ENCODE peak calls at places on chromosome 20, in seven cellular contexts. H is GM12878, Z is H1, F is HepG2, P is GM12892, J is K562, B is SK-N-SH. X is an unnamed sample.

GRCh38 chr20:17621229-17621968 is 51.5 kb downstream of the DSTN start:
- DNase-seq in P (peak), F (no peak), H (no peak), Z (no peak), J (no peak), B (peak), X (no peak)

GRCh38 chr20:57707320-57707719 is 2.5 kb downstream of the PMEPA1 start:
- DNase-seq in Z (no peak), P (no peak), H (no peak), J (no peak), F (no peak), B (no peak), X (no peak)

GRCh38 chr20:57022306-57022705 is 244.1 kb downstream of the BMP7 start:
- DNase-seq in P (no peak), J (peak), F (no peak), H (no peak), B (no peak), Z (peak), X (no peak)

GRCh38 chr20:34997774-34998173 is 42.1 kb downstream of the MYH7B start:
- DNase-seq in Z (no peak), H (no peak), B (no peak), F (no peak), J (no peak), P (no peak), X (no peak)

GRCh38 chr20:50987493-50988210 is 29.0 kb downstream of the MOCS3 start:
- DNase-seq in B (peak), H (peak), P (peak), Z (peak), J (peak), F (peak), X (peak)

GRCh38 chr20:46827718-46828458 is 66.8 kb upstream of the EYA2 start:
- DNase-seq in P (no peak), F (no peak), J (no peak), H (no peak), Z (no peak), B (no peak), X (no peak)

GRCh38 chr20:51562334-51563140 is 20.0 kb upstream of the NFATC2 start:
- DNase-seq in H (no peak), J (peak), P (peak), F (no peak), Z (peak), B (peak), X (peak)

GRCh38 chr20:47360489-47361267 is 4.2 kb upstream of the ZMYND8 start:
- DNase-seq in B (peak), H (no peak), Z (peak), P (peak), F (peak), J (peak), X (peak)

GRCh38 chr20:3716195-3716834 is 3.9 kb upstream of the SIGLEC1 start:
- DNase-seq in B (peak), F (peak), H (no peak), J (peak), Z (peak), P (no peak), X (no peak)

GRCh38 chr20:17334866-17335412 is 108.1 kb downstream of the PCSK2 start:
- DNase-seq in P (no peak), Z (no peak), J (no peak), H (no peak), F (no peak), B (no peak), X (no peak)

GRCh38 chr20:49210101-49210749 is 9.0 kb upstream of the DDX27 start:
- DNase-seq in J (no peak), Z (no peak), P (no peak), F (no peak), H (no peak), B (no peak), X (no peak)

GRCh38 chr20:38673731-38674177 is 50.5 kb upstream of the SLC32A1 start:
- DNase-seq in B (peak), P (no peak), Z (no peak), H (no peak), J (peak), F (no peak), X (no peak)

GRCh38 chr20:63255911-63256704 is 1.8 kb upstream of the NKAIN4 start:
- DNase-seq in P (no peak), F (no peak), B (no peak), Z (no peak), J (no peak), H (no peak), X (no peak)

GRCh38 chr20:61724376-61724775 is 341.3 kb downstream of the TAF4 start:
- DNase-seq in B (no peak), Z (peak), H (no peak), J (peak), F (peak), P (no peak), X (no peak)

GRCh38 chr20:58575776-58576589 is 60.8 kb upstream of the APCDD1L start:
- DNase-seq in F (no peak), B (no peak), P (no peak), H (no peak), Z (no peak), J (no peak), X (no peak)

GRCh38 chr20:18805881-18806280 is 7.7 kb upstream of the SCP2D1 start:
- DNase-seq in P (no peak), B (no peak), J (no peak), H (no peak), F (no peak), Z (no peak), X (no peak)

GRCh38 chr20:46202758-46203509 is 84.8 kb downstream of the CD40 start:
- DNase-seq in P (no peak), H (no peak), F (no peak), J (no peak), B (peak), Z (no peak), X (no peak)

GRCh38 chr20:760751-761417 is 7.4 kb downstream of the SLC52A3 start:
- DNase-seq in J (peak), B (peak), F (peak), Z (peak), H (no peak), P (no peak), X (peak)

GRCh38 chr20:36261389-36262105 is 25.3 kb downstream of the AAR2 start:
- DNase-seq in F (no peak), J (no peak), H (no peak), P (no peak), B (no peak), Z (no peak), X (no peak)

GRCh38 chr20:19975436-19975799 is 41.7 kb upstream of the NAA20 start:
- DNase-seq in P (no peak), F (no peak), J (no peak), B (no peak), Z (peak), H (no peak), X (no peak)

GRCh38 chr20:56487216-56487615 is 18.8 kb downstream of the RTF2 start:
- DNase-seq in F (no peak), J (no peak), H (no peak), P (no peak), B (no peak), Z (no peak), X (no peak)

GRCh38 chr20:51854912-51855311 is 52.6 kb upstream of the SALL4 start:
- DNase-seq in F (no peak), P (no peak), Z (no peak), H (no peak), J (no peak), B (no peak), X (no peak)

GRCh38 chr20:8094845-8095244 is 37.2 kb upstream of the PLCB1 start:
- DNase-seq in F (peak), B (no peak), Z (no peak), H (no peak), J (no peak), P (no peak), X (no peak)

GRCh38 chr20:35320396-35321126 is 28.3 kb upstream of the FAM83C start:
- DNase-seq in P (no peak), J (no peak), H (no peak), Z (no peak), F (peak), B (no peak), X (no peak)

GRCh38 chr20:47792021-47792618 is 6.8 kb upstream of the SULF2 start:
- DNase-seq in B (no peak), Z (no peak), H (no peak), J (no peak), P (no peak), F (no peak), X (no peak)

GRCh38 chr20:25865715-25866656 is 169.3 kb upstream of the ZNF337 start:
- DNase-seq in B (peak), H (no peak), J (peak), P (no peak), Z (peak), F (peak), X (no peak)

GRCh38 chr20:59221881-59222238 is 58.2 kb downstream of the ZNF831 start:
- DNase-seq in J (no peak), H (no peak), F (no peak), P (no peak), B (no peak), Z (no peak), X (no peak)

GRCh38 chr20:7742479-7742878 is 197.8 kb downstream of the HAO1 start:
- DNase-seq in H (no peak), B (no peak), J (no peak), F (no peak), Z (no peak), P (no peak), X (no peak)

GRCh38 chr20:17843246-17844132 is 125.1 kb downstream of the SNX5 start:
- DNase-seq in B (no peak), P (no peak), F (no peak), J (no peak), H (no peak), Z (no peak), X (no peak)

GRCh38 chr20:43507150-43508080 is at the start of gene L3MBTL1:
- DNase-seq in P (no peak), F (peak), H (no peak), J (peak), B (peak), Z (peak), X (peak)

DNA sequence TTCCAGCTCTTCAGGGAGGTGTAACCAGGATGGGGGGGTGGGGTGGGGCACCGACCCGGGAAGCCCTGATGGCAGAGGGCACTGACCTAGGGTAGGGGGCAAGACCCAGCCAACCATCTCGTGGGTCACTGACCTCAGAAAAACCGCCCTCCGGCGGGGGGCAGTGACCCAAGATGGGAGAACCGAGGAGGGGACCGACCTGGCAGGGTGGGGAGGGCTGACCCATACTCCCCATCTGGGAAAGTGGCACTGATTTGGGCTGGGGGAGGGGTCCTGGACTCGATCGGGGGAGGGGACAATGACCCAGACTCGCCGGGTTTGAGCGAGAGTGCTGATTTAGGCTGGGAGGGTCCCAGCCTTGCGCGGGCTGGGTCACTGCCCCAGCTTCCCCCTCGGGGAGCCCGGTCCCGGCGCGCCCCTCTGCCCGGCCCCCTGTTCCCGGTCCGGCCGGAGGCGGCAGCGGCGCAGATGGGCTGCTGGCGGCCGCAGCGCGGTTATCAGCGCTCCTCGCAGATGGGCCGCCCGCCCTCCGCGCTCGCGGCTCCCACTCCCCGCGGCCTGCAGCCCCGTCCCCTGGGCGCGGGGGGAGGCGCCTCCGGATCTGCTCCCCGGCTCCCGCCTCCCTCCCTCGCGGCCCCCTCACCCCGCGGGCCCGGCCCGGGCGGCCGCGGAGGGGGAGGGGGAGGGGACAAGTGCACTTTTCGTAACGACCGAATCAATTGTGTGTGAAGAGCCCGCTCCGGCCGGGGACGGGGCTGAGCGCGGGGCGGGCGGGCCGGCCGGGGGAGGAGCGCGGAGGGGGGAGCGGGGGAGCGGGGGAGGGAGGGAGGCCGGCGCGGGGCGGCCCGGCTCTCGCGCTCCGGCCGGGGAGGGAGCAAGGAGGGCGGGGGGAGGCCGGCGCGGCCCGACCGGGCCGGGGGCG is 2.2 kb downstream of the NOL4L start:
- DNase-seq in H (no peak), P (no peak), B (peak), J (peak), Z (peak), F (no peak), X (no peak)
- TF ChIP-seq TAF1 in H (no peak), P (no peak), B (no peak), J (no peak), Z (no peak), F (no peak), X (no peak)

GRCh38 chr20:24729896-24730605 is 219.0 kb upstream of the CST7 start:
- DNase-seq in P (no peak), Z (peak), J (no peak), B (no peak), H (no peak), F (no peak), X (no peak)

GRCh38 chr20:24724982-24725533 is 224.0 kb upstream of the CST7 start:
- DNase-seq in P (no peak), J (no peak), H (no peak), F (no peak), Z (peak), B (no peak), X (no peak)

GRCh38 chr20:24730750-24731149 is 218.3 kb upstream of the CST7 start:
- DNase-seq in F (no peak), H (no peak), Z (peak), B (no peak), J (no peak), P (no peak), X (no peak)

GRCh38 chr20:24731312-24731711 is 217.8 kb upstream of the CST7 start:
- DNase-seq in J (no peak), B (no peak), Z (peak), H (no peak), F (no peak), P (no peak), X (no peak)

GRCh38 chr20:24727795-24728194 is 221.3 kb upstream of the CST7 start:
- DNase-seq in J (no peak), P (no peak), H (no peak), F (no peak), Z (no peak), B (no peak), X (no peak)
- TF ChIP-seq TAF1 in J (no peak), P (no peak), H (no peak), F (no peak), Z (no peak), B (no peak), X (no peak)

GRCh38 chr20:54512694-54513093 is 37.3 kb downstream of the DOK5 start:
- DNase-seq in F (peak), J (no peak), P (no peak), B (no peak), Z (no peak), H (no peak), X (no peak)

GRCh38 chr20:54506643-54507042 is 31.2 kb downstream of the DOK5 start:
- DNase-seq in P (no peak), J (no peak), H (no peak), F (no peak), Z (no peak), B (no peak), X (no peak)

GRCh38 chr20:54514020-54514607 is 38.7 kb downstream of the DOK5 start:
- DNase-seq in Z (no peak), H (no peak), J (no peak), P (no peak), F (peak), B (no peak), X (no peak)

GRCh38 chr20:54515788-54516324 is 40.5 kb downstream of the DOK5 start:
- DNase-seq in P (no peak), H (no peak), Z (no peak), J (no peak), B (no peak), F (no peak), X (no peak)

GRCh38 chr20:54510546-54511129 is 35.2 kb downstream of the DOK5 start:
- DNase-seq in F (no peak), Z (peak), P (no peak), H (no peak), J (no peak), B (no peak), X (no peak)
- TF ChIP-seq TAF1 in F (no peak), Z (no peak), P (no peak), H (no peak), J (no peak), B (no peak), X (no peak)

GRCh38 chr20:44983095-44983674 is 16.9 kb downstream of the STK4 start:
- DNase-seq in H (no peak), J (no peak), P (no peak), B (no peak), F (no peak), Z (no peak), X (no peak)

GRCh38 chr20:44976698-44977097 is 10.4 kb downstream of the STK4 start:
- DNase-seq in F (no peak), H (no peak), J (no peak), B (no peak), P (no peak), Z (no peak), X (no peak)

GRCh38 chr20:44981736-44982406 is 15.6 kb downstream of the STK4 start:
- DNase-seq in F (no peak), P (no peak), B (no peak), Z (no peak), J (no peak), H (no peak), X (no peak)

GRCh38 chr20:44979090-44979621 is 12.8 kb downstream of the STK4 start:
- DNase-seq in J (no peak), B (no peak), Z (no peak), P (no peak), H (peak), F (no peak), X (no peak)
- TF ChIP-seq TAF1 in J (no peak), B (no peak), Z (no peak), P (no peak), H (no peak), F (no peak), X (no peak)

GRCh38 chr20:4912380-4913142 is 88.7 kb downstream of the SLC23A2 start:
- DNase-seq in B (no peak), F (no peak), Z (no peak), J (no peak), H (no peak), P (no peak), X (no peak)
- TF ChIP-seq TAF1 in B (no peak), F (no peak), Z (no peak), J (no peak), H (no peak), P (no peak), X (no peak)

GRCh38 chr20:2132461-2132901 is 30.9 kb downstream of the STK35 start:
- DNase-seq in Z (no peak), P (no peak), H (no peak), J (no peak), B (no peak), F (no peak), X (no peak)

GRCh38 chr20:2133318-2134183 is 31.9 kb downstream of the STK35 start:
- DNase-seq in B (no peak), Z (no peak), F (no peak), P (no peak), J (no peak), H (peak), X (no peak)

GRCh38 chr20:2130062-2130591 is 28.5 kb downstream of the STK35 start:
- DNase-seq in P (no peak), B (no peak), J (no peak), Z (no peak), H (no peak), F (no peak), X (no peak)

GRCh38 chr20:2130668-2131067 is 29.0 kb downstream of the STK35 start:
- DNase-seq in P (no peak), B (no peak), F (no peak), J (no peak), Z (no peak), H (no peak), X (no peak)

GRCh38 chr20:2131366-2131765 is 29.7 kb downstream of the STK35 start:
- DNase-seq in H (no peak), B (no peak), F (no peak), J (no peak), P (no peak), Z (no peak), X (no peak)
- TF ChIP-seq TAF1 in H (no peak), B (no peak), F (no peak), J (no peak), P (no peak), Z (no peak), X (no peak)

GRCh38 chr20:15619341-15619740 is 953.9 kb downstream of the KIF16B start:
- DNase-seq in B (no peak), F (no peak), Z (no peak), P (no peak), J (no peak), H (no peak), X (no peak)
- TF ChIP-seq TAF1 in B (no peak), F (no peak), Z (no peak), P (no peak), J (no peak), H (no peak), X (no peak)

X was measured in GM12891.